ENCODE peak calls at places on chromosomes 16 and 17, in seven cellular contexts. U is K562, A is endothelial cell of umbilical vein, V is HepG2, M is GM12878, Y is H1, Q is SK-N-SH. E is an unnamed sample.

GRCh38 chr17:70365098-70365583 is 195.8 kb downstream of the KCNJ2 start:
- DNase-seq in Q (no peak), M (peak), Y (no peak), U (no peak), V (no peak), A (peak), E (no peak)

GRCh38 chr16:57977418-57978069 is 6.6 kb upstream of the CNGB1 start:
- DNase-seq in Y (no peak), Q (peak), U (no peak), M (no peak), A (no peak), V (no peak), E (no peak)

GRCh38 chr17:46193246-46193625 is at the start of gene KANSL1:
- DNase-seq in Q (peak), U (peak), M (no peak), A (peak), Y (peak), V (peak), E (peak)

GRCh38 chr17:59371426-59372099 is 40.1 kb downstream of the YPEL2 start:
- DNase-seq in Y (no peak), M (no peak), U (no peak), Q (no peak), A (peak), V (peak), E (no peak)

GRCh38 chr17:57407287-57408063 is 151.2 kb downstream of the MSI2 start:
- DNase-seq in Q (no peak), Y (no peak), A (no peak), V (peak), M (no peak), U (no peak), E (no peak)

GRCh38 chr17:40450175-40450574 is 6.9 kb downstream of the IGFBP4 start:
- DNase-seq in V (peak), Y (peak), A (peak), Q (no peak), U (peak), M (no peak), E (peak)

GRCh38 chr16:20735504-20735903 is 6.1 kb downstream of the THUMPD1 start:
- DNase-seq in Y (no peak), U (no peak), V (no peak), A (no peak), Q (no peak), M (no peak), E (no peak)

GRCh38 chr16:69861276-69862030 is 89.7 kb upstream of the CLEC18A start:
- DNase-seq in V (no peak), Y (no peak), U (no peak), M (no peak), A (peak), Q (no peak), E (no peak)

GRCh38 chr17:15918261-15918660 is 26.7 kb upstream of the ADORA2B start:
- DNase-seq in Y (no peak), V (no peak), U (no peak), A (no peak), M (no peak), Q (no peak), E (no peak)

GRCh38 chr17:75778861-75779249 is 5.8 kb upstream of the UNK start:
- DNase-seq in U (no peak), Y (no peak), A (no peak), V (peak), Q (no peak), M (no peak), E (no peak)

GRCh38 chr17:35095741-35096140 is 23.9 kb downstream of the RAD51D start:
- DNase-seq in A (no peak), Q (no peak), Y (no peak), V (no peak), M (no peak), U (no peak), E (no peak)
- H3K27ac ChIP-seq in A (no peak), Q (no peak), Y (no peak), V (no peak), M (no peak), U (no peak), E (peak)

GRCh38 chr17:66652840-66653507 is 181.9 kb upstream of the CACNG5 start:
- DNase-seq in M (no peak), A (peak), V (no peak), Y (no peak), Q (no peak), U (no peak), E (no peak)
- TF ChIP-seq MAX in M (no peak), A (no peak), V (no peak), Y (no peak), Q (no peak), U (no peak), E (no peak)

DNA sequence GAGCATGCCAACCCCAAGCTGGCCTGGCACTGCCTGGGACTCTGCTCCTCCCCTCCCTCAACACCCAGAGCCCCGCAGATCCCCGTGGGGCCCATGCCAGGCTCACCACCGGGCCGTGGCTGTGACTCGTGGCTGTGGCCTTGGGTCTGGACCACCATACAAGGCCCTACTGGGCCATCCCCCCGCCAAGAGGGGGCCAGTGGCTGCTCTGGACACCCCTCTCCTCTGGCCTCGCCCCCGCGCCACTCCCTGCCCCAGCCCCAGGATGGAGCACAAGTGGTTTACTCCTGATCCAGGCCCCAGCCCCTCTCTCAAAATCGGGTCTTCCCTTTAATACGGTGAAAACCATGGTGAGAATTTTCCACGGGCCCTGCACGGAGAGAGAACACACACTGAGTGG is 3.0 kb downstream of the PABPN1L start:
- DNase-seq in M (no peak), Q (no peak), U (no peak), V (no peak), Y (no peak), A (no peak), E (no peak)
- H3K9ac ChIP-seq in M (no peak), Q (no peak), U (peak), V (no peak), Y (no peak), A (no peak), E (no peak)

DNA sequence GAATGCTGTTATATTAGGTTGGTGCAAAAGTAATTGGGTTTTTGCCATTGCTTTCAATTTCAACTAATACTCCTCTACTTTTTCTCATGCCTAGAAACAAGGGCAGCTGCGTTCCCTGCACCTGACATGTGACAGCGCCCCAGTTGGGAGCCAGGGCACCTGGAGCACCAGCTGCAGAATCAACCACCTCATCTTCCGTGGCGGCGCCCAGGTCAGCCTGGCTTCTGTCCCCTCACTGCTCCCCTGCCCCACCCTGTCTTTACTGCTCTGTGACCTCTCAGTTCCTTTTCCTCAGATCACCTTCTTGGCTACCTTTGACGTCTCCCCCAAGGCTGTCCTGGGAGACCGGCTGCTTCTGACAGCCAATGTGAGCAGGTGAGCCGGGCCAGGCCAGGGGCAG is 16.4 kb upstream of the ITGAD start:
- DNase-seq in A (no peak), Q (no peak), M (no peak), Y (no peak), V (no peak), U (no peak), E (no peak)
- H3K27ac ChIP-seq in A (no peak), Q (no peak), M (no peak), Y (no peak), V (no peak), U (no peak), E (no peak)

GRCh38 chr16:89190150-89190958 is 10.0 kb downstream of the SLC22A31 start:
- DNase-seq in A (no peak), Y (no peak), M (no peak), V (no peak), Q (peak), U (no peak), E (no peak)

GRCh38 chr16:89193021-89193575 is 7.2 kb downstream of the SLC22A31 start:
- DNase-seq in Q (peak), M (no peak), V (peak), U (peak), Y (peak), A (peak), E (peak)

GRCh38 chr16:89189358-89190025 is 10.8 kb downstream of the SLC22A31 start:
- DNase-seq in A (no peak), Y (no peak), Q (no peak), U (no peak), V (no peak), M (no peak), E (no peak)

GRCh38 chr16:89191901-89192184 is 8.5 kb downstream of the SLC22A31 start:
- DNase-seq in U (no peak), M (no peak), V (no peak), Y (no peak), Q (no peak), A (no peak), E (no peak)

GRCh38 chr16:89191033-89191900 is 9.1 kb downstream of the SLC22A31 start:
- DNase-seq in Q (peak), U (no peak), M (no peak), V (no peak), A (no peak), Y (no peak), E (no peak)
- TF ChIP-seq MAX in Q (peak), U (no peak), M (no peak), V (peak), A (no peak), Y (no peak), E (no peak)